ENCODE peak calls at places on chromosomes 1 and 21, in four cellular contexts. S is Panc1; Y is CD8-positive, alpha-beta T cell; T is neural progenitor cell. X is an unnamed sample.

GRCh38 chr1:170221031-170221430 is 75.3 kb downstream of the NTMT2 start:
- DNase-seq in T (no peak), S (no peak), Y (no peak), X (no peak)

GRCh38 chr1:211548321-211549091 is 30.5 kb downstream of the SLC30A1 start:
- DNase-seq in Y (no peak), S (no peak), T (no peak), X (no peak)

GRCh38 chr1:70411360-70411844 is 334 bp downstream of the CTH start:
- DNase-seq in S (no peak), Y (no peak), T (no peak), X (peak)

GRCh38 chr1:15617874-15618684 is 821 bp downstream of the DDI2 start:
- DNase-seq in S (no peak), Y (peak), T (no peak), X (no peak)

GRCh38 chr1:85146972-85147359 is 53.9 kb downstream of the SYDE2 start:
- DNase-seq in Y (no peak), T (no peak), S (no peak), X (no peak)

GRCh38 chr1:156394835-156395461 is 25.9 kb downstream of the RHBG start:
- DNase-seq in S (no peak), T (no peak), Y (no peak), X (no peak)

GRCh38 chr1:239987103-239987745 is 104.5 kb upstream of the FMN2 start:
- DNase-seq in S (no peak), Y (no peak), T (peak), X (no peak)

GRCh38 chr1:22754106-22754768 is 43.6 kb downstream of the EPHB2 start:
- DNase-seq in T (no peak), S (no peak), Y (no peak), X (no peak)

GRCh38 chr1:162007485-162007884 is 16.2 kb downstream of the OLFML2B start:
- DNase-seq in Y (no peak), T (no peak), S (no peak), X (no peak)

GRCh38 chr1:87279966-87280535 is 48.6 kb upstream of the LMO4 start:
- DNase-seq in Y (no peak), S (no peak), T (no peak), X (no peak)

GRCh38 chr1:151892190-151892589 is 17.1 kb downstream of the THEM4 start:
- DNase-seq in Y (no peak), S (no peak), T (no peak), X (no peak)

GRCh38 chr1:116255486-116255885 is 117.6 kb upstream of the ATP1A1 start:
- DNase-seq in T (peak), S (no peak), Y (no peak), X (no peak)

GRCh38 chr1:88398338-88398737 is 285.7 kb upstream of the PKN2 start:
- DNase-seq in Y (no peak), T (no peak), S (no peak), X (no peak)

GRCh38 chr1:178262101-178262500 is 168.2 kb downstream of the RASAL2 start:
- DNase-seq in S (no peak), T (peak), Y (no peak), X (no peak)

GRCh38 chr1:12450831-12451559 is 167.0 kb downstream of the DHRS3 start:
- DNase-seq in S (no peak), Y (no peak), T (no peak), X (no peak)

GRCh38 chr1:27016376-27016775 is 3.7 kb upstream of the TENT5B start:
- DNase-seq in Y (no peak), T (no peak), S (no peak), X (no peak)

GRCh38 chr1:63984891-63985290 is 211.1 kb downstream of the ROR1 start:
- DNase-seq in S (no peak), Y (no peak), T (no peak), X (no peak)

GRCh38 chr1:156992215-156992614 is 53.3 kb downstream of the ARHGEF11 start:
- DNase-seq in Y (no peak), S (no peak), T (no peak), X (no peak)

GRCh38 chr1:32181065-32181464 is 1.6 kb downstream of the TXLNA start:
- DNase-seq in Y (no peak), S (no peak), T (no peak), X (no peak)

GRCh38 chr1:39094685-39095084 is 68.5 kb downstream of the NDUFS5 start:
- DNase-seq in Y (no peak), S (no peak), T (no peak), X (no peak)

GRCh38 chr1:156510709-156511108 is 10.1 kb upstream of the MEF2D start:
- DNase-seq in Y (no peak), S (no peak), T (no peak), X (peak)

GRCh38 chr1:23384312-23385058 is 14.8 kb upstream of the ZNF436 start:
- DNase-seq in T (no peak), S (no peak), Y (no peak), X (no peak)

GRCh38 chr1:27672750-27673112 is 739 bp upstream of the IFI6 start:
- DNase-seq in Y (no peak), T (no peak), S (no peak), X (no peak)

GRCh38 chr1:58248067-58248466 is 298.5 kb downstream of the OMA1 start:
- DNase-seq in T (no peak), Y (no peak), S (no peak), X (no peak)

GRCh38 chr1:246959944-246960693 is 28.4 kb upstream of the AHCTF1 start:
- DNase-seq in T (no peak), Y (no peak), S (no peak), X (no peak)

GRCh38 chr1:232108598-232108997 is 482.0 kb downstream of the DISC1 start:
- DNase-seq in Y (no peak), S (no peak), T (no peak), X (no peak)

GRCh38 chr21:33658919-33659318 is 16.6 kb downstream of the ITSN1 start:
- DNase-seq in T (no peak), S (no peak), Y (no peak), X (no peak)

GRCh38 chr1:86018311-86018923 is 138.2 kb downstream of the COL24A1 start:
- DNase-seq in Y (no peak), S (peak), T (peak), X (no peak)

GRCh38 chr1:117013310-117013850 is 11.8 kb downstream of the CD101 start:
- DNase-seq in T (no peak), S (no peak), Y (no peak), X (no peak)

GRCh38 chr1:180909005-180909414 is 3.7 kb upstream of the KIAA1614 start:
- DNase-seq in Y (no peak), T (no peak), S (no peak), X (no peak)

GRCh38 chr21:34983680-34984086 is 65.4 kb downstream of the RUNX1 start:
- DNase-seq in S (no peak), Y (peak), T (no peak), X (no peak)

GRCh38 chr1:66809736-66810326 is 8.8 kb upstream of the INSL5 start:
- DNase-seq in S (no peak), Y (no peak), T (no peak), X (no peak)

GRCh38 chr1:221418346-221418745 is 323.5 kb downstream of the DUSP10 start:
- DNase-seq in Y (no peak), S (no peak), T (no peak), X (no peak)

GRCh38 chr21:31184462-31184861 is 146.2 kb upstream of the KRTAP19-8 start:
- DNase-seq in S (no peak), T (no peak), Y (peak), X (no peak)

GRCh38 chr1:74502432-74502831 is 10.0 kb downstream of the LRRC53 start:
- DNase-seq in S (no peak), T (peak), Y (no peak), X (no peak)

GRCh38 chr1:201898992-201899391 is 10.3 kb downstream of the SHISA4 start:
- DNase-seq in Y (no peak), S (no peak), T (no peak), X (no peak)

GRCh38 chr1:65431111-65431705 is 10.7 kb downstream of the LEPR start:
- DNase-seq in T (peak), Y (no peak), S (no peak), X (no peak)

GRCh38 chr1:216836316-216836715 is 113.1 kb upstream of the ESRRG start:
- DNase-seq in Y (no peak), S (no peak), T (peak), X (no peak)

GRCh38 chr1:53835491-53835890 is 2.6 kb downstream of the NDC1 start:
- DNase-seq in Y (no peak), T (no peak), S (no peak), X (no peak)
- H3K27ac ChIP-seq in Y (no peak), T (no peak), S (peak), X (no peak)

GRCh38 chr1:36354486-36354885 is 31.0 kb upstream of the EVA1B start:
- DNase-seq in T (no peak), S (no peak), Y (no peak), X (peak)

GRCh38 chr1:36350659-36351171 is 27.3 kb upstream of the EVA1B start:
- DNase-seq in S (no peak), Y (peak), T (no peak), X (no peak)

GRCh38 chr1:36351222-36351977 is 28.0 kb upstream of the EVA1B start:
- DNase-seq in T (peak), S (no peak), Y (no peak), X (no peak)

GRCh38 chr1:36352141-36352909 is 28.9 kb upstream of the EVA1B start:
- DNase-seq in T (no peak), S (no peak), Y (no peak), X (peak)

DNA sequence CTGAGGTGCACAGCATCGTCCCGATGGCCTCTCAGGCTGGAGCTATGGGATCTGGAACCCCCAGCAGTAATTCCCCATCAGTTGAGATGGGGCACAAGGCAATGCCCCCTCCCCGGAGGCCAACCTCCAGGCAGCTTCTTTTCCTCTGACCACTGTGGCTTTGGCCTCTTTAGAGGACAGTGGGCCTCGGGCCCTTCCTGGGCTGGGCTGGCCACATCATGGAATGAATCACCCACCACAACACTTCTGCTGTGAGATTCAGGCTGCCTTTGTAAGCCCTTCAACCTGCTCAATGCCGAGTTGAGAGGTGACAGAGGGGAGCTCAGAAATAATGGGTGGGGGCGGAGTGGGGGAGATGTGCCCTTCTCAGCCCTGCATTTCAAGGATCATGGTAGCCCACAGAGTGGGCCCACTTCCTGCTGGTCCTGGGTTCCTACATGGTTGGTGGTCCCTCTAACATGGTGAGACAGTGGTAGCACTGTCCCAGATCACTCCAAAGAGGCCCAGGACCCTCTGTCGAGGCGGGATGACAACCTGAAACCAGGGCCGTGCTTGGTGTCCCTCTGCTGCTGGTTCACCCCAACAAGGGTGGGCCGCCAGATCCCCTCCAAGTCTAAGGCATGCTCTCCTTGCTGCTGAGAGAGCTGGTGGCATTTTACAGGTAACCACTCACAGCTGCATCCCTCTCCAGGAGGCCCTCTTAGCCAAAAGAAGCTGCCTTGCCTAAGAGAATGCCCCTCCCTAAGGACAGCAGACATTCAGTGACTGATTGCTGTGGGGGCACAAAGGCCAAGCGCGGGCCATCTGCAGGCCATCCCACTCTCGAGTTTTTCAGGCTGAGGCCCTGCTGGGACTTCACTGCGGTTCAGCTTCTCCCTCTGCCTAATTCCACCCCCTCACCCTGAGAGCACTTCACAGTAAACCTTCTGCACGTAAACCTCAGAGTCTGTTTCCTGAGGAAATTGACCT is 29.7 kb upstream of the EVA1B start:
- DNase-seq in T (no peak), S (no peak), Y (no peak), X (no peak)
- H3K27ac ChIP-seq in T (no peak), S (no peak), Y (no peak), X (peak)

DNA sequence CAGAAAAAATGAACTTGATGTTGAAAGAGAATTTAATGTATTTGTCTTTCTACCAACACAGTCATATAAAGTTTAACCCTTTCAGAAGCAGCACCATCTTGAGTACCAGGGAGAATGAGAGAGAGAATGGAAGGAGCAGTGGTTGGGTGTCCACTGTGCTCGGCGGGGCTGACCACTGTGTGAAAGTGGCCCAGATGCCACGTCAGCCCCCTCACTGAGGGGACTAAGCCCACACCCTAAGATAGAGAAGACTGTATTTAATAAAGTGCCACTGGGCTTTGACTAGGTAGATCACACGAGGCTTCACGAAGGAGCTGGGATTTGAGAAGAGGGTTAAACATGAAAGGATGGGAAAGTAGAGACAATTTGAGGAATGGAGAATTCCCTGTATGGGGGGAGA is 31.2 kb downstream of the BATF3 start:
- DNase-seq in S (no peak), Y (no peak), T (no peak), X (no peak)
- H3K27ac ChIP-seq in S (no peak), Y (no peak), T (no peak), X (peak)

DNA sequence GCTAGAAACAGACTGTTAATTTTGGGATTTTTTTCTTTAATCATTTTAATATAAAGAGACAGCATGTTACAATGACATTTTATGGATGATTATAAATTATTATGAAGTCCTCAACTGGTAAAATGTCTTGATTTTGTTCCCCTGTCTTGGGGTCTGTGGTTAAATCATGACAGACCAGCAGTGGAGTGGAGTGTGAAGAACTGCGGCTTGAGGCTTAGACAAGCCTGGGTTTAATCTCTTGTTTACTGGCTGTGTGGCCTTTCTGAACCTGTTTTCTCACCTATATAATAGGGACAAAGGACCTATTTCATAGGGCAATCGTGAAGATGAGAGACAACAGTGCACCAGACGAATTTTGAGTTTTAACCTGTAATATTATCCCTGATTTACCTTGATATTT is 1.8 kb upstream of the UMODL1 start:
- DNase-seq in Y (no peak), S (no peak), T (no peak), X (no peak)
- H3K27ac ChIP-seq in Y (no peak), S (no peak), T (no peak), X (no peak)

GRCh38 chr1:112363636-112364035 is 32.4 kb upstream of the CTTNBP2NL start:
- DNase-seq in T (no peak), Y (no peak), S (no peak), X (no peak)

GRCh38 chr1:112359961-112360767 is 35.9 kb upstream of the CTTNBP2NL start:
- DNase-seq in Y (no peak), S (no peak), T (peak), X (peak)

GRCh38 chr1:112357467-112357866 is 38.5 kb upstream of the CTTNBP2NL start:
- DNase-seq in Y (no peak), T (no peak), S (no peak), X (no peak)

GRCh38 chr1:112358061-112358770 is 37.8 kb upstream of the CTTNBP2NL start:
- DNase-seq in S (no peak), Y (no peak), T (no peak), X (no peak)

DNA sequence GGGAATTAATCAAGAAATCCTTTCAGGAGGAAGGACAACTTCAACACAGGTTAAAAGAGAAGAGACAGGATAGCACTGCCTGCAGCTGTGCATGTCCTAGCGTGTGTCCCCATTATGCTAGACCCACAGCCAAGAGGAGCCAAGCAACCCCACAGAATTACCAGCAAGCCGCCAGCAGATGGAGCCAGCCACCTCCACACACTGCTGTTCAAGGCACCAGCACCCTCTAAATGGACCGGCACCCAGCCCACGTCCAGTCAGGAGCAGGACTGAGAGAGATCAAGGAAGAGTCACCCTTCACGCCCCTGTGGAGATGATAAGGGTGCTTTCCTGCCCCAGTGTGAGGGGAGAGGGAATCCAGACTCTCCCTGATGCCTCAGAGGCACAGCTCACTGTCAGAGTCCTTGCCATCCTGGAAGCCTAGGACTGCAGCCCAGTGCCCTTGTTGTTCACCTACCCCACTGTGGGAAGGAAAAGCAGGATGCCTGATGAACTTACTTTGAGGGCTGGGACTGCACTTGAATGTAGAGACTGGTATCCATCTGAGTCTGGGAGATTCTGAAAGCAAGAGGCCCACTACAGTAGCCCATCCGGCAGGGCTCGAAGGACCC is 37.1 kb upstream of the CTTNBP2NL start:
- DNase-seq in T (peak), Y (no peak), S (no peak), X (peak)
- H3K27ac ChIP-seq in T (no peak), Y (no peak), S (no peak), X (no peak)